ENCODE peak calls at places on chromosomes 1 and 21, in seven cellular contexts. D is keratinocyte; E is fibroblast of mammary gland; V is activated naive CD8-positive, alpha-beta T cell treated with anti-CD3 and anti-CD28 coated beads for 36 hours; F is AG09319; A is body of pancreas; I is HFFc6. Y is an unnamed sample.

GRCh38 chr1:185512442-185512841 is 195.4 kb upstream of the IVNS1ABP start:
- DNase-seq in I (no peak), A (no peak), F (no peak), D (no peak), E (no peak), V (no peak), Y (no peak)

GRCh38 chr21:31201144-31201543 is 142.9 kb downstream of the TIAM1 start:
- DNase-seq in V (no peak), I (no peak), F (no peak), A (no peak), E (no peak), D (no peak), Y (no peak)

GRCh38 chr21:29238967-29239289 is 59.8 kb upstream of the BACH1 start:
- DNase-seq in D (no peak), F (no peak), A (peak), V (no peak), E (peak), I (no peak), Y (no peak)

GRCh38 chr1:36847186-36847585 is 187.1 kb downstream of the GRIK3 start:
- DNase-seq in A (no peak), E (no peak), F (no peak), D (no peak), V (no peak), I (no peak), Y (no peak)

GRCh38 chr1:152050886-152051764 is 14.3 kb upstream of the S100A11 start:
- DNase-seq in A (no peak), E (peak), F (no peak), V (no peak), D (no peak), I (peak), Y (no peak)

GRCh38 chr1:160161965-160162705 is 10.7 kb downstream of the ATP1A4 start:
- DNase-seq in E (peak), A (no peak), F (no peak), V (no peak), I (no peak), D (no peak), Y (no peak)

GRCh38 chr1:111690306-111690617 is 48.9 kb downstream of the INKA2 start:
- DNase-seq in I (peak), V (no peak), A (peak), D (no peak), F (peak), E (peak), Y (peak)

GRCh38 chr21:14116080-14116481 is 94.7 kb downstream of the LIPI start:
- DNase-seq in F (no peak), I (no peak), V (no peak), E (no peak), D (no peak), A (no peak), Y (no peak)

GRCh38 chr1:24828887-24829192 is 83.6 kb downstream of the CLIC4 start:
- DNase-seq in D (no peak), E (no peak), V (no peak), A (no peak), F (no peak), I (no peak), Y (no peak)

GRCh38 chr1:25932321-25932720 is 26.1 kb upstream of the STMN1 start:
- DNase-seq in V (no peak), D (no peak), F (no peak), A (no peak), I (no peak), E (no peak), Y (no peak)